ENCODE peak calls at places on chromosomes 3 and 15, in four cellular contexts. E, N, G and Z are unnamed samples.

GRCh38 chr15:90836296-90836871 is 32.0 kb upstream of the FURIN start:
- DNase-seq in G (no peak), N (peak), E (no peak), Z (peak)

GRCh38 chr15:99453646-99454045 is 112.1 kb upstream of the MEF2A start:
- DNase-seq in G (no peak), E (no peak), N (no peak), Z (no peak)

GRCh38 chr15:99504071-99504822 is 61.5 kb upstream of the MEF2A start:
- DNase-seq in G (no peak), E (no peak), N (no peak), Z (no peak)

GRCh38 chr15:93321881-93322282 is 232.9 kb upstream of the RGMA start:
- DNase-seq in E (no peak), N (no peak), G (no peak), Z (no peak)

GRCh38 chr3:156792945-156793344 is 33.2 kb upstream of the LEKR1 start:
- DNase-seq in E (no peak), N (no peak), G (no peak), Z (no peak)

GRCh38 chr3:135192929-135193328 is 397.9 kb downstream of the EPHB1 start:
- DNase-seq in E (no peak), G (no peak), N (peak), Z (no peak)

GRCh38 chr15:37783290-37783689 is 151.2 kb upstream of the TMCO5A start:
- DNase-seq in E (no peak), G (no peak), N (no peak), Z (no peak)

GRCh38 chr3:132164469-132165092 is 129.8 kb upstream of the CPNE4 start:
- DNase-seq in N (peak), G (no peak), E (no peak), Z (no peak)

GRCh38 chr15:32106401-32107381 is 76.4 kb downstream of the CHRNA7 start:
- DNase-seq in E (no peak), G (no peak), N (no peak), Z (no peak)

GRCh38 chr15:44726568-44727461 is 9.5 kb upstream of the TRIM69 start:
- DNase-seq in E (peak), G (peak), N (peak), Z (peak)

GRCh38 chr15:32652178-32652577 is 10.7 kb downstream of the SCG5 start:
- DNase-seq in G (no peak), N (no peak), E (no peak), Z (no peak)

GRCh38 chr3:42288385-42288784 is 22.4 kb upstream of the CCK start:
- DNase-seq in N (no peak), G (peak), E (no peak), Z (no peak)

GRCh38 chr3:9552252-9552999 is 1.2 kb downstream of the LHFPL4 start:
- DNase-seq in E (no peak), N (peak), G (peak), Z (peak)

GRCh38 chr15:79904256-79904655 is 7.4 kb upstream of the MTHFS start:
- DNase-seq in N (no peak), G (no peak), E (no peak), Z (no peak)

GRCh38 chr15:26806161-26806560 is 33.3 kb upstream of the GABRB3 start:
- DNase-seq in G (no peak), E (no peak), N (no peak), Z (no peak)

GRCh38 chr3:122880624-122881023 is 85.8 kb downstream of the SLC49A4 start:
- DNase-seq in E (no peak), G (peak), N (no peak), Z (no peak)

GRCh38 chr15:85689729-85690128 is 105.0 kb downstream of the KLHL25 start:
- DNase-seq in G (no peak), N (no peak), E (no peak), Z (peak)

GRCh38 chr3:185677146-185677829 is 91.2 kb downstream of the SENP2 start:
- DNase-seq in E (no peak), G (peak), N (peak), Z (peak)

GRCh38 chr3:101146946-101147345 is 153.7 kb upstream of the ABI3BP start:
- DNase-seq in E (no peak), G (no peak), N (no peak), Z (no peak)

GRCh38 chr15:94791008-94791407 is 559.6 kb downstream of the MCTP2 start:
- DNase-seq in E (no peak), G (no peak), N (no peak), Z (no peak)

GRCh38 chr3:37999836-38000235 is 9.2 kb downstream of the VILL start:
- DNase-seq in N (no peak), G (no peak), E (no peak), Z (no peak)

GRCh38 chr3:146326875-146327543 is 76.1 kb upstream of the PLSCR4 start:
- DNase-seq in G (peak), E (peak), N (no peak), Z (peak)

GRCh38 chr3:129595544-129596193 is 10.8 kb downstream of the PLXND1 start:
- DNase-seq in N (no peak), E (no peak), G (no peak), Z (no peak)

GRCh38 chr3:30473374-30474051 is 132.9 kb upstream of the TGFBR2 start:
- DNase-seq in G (no peak), N (no peak), E (no peak), Z (no peak)

GRCh38 chr15:60408438-60409105 is 10.8 kb upstream of the ANXA2 start:
- DNase-seq in E (no peak), N (no peak), G (no peak), Z (no peak)

GRCh38 chr3:131807822-131808221 is 227.0 kb downstream of the CPNE4 start:
- DNase-seq in E (no peak), G (no peak), N (no peak), Z (no peak)

GRCh38 chr3:78258798-78259197 is 1218.9 kb downstream of the ROBO2 start:
- DNase-seq in N (no peak), G (no peak), E (peak), Z (peak)

GRCh38 chr3:42057561-42058211 is 33.5 kb upstream of the TRAK1 start:
- DNase-seq in E (no peak), N (no peak), G (peak), Z (no peak)

GRCh38 chr3:52831500-52832301 is 1.2 kb upstream of the ITIH4 start:
- DNase-seq in G (peak), E (peak), N (peak), Z (peak)

GRCh38 chr3:14605070-14605469 is 46.5 kb upstream of the CCDC174 start:
- DNase-seq in N (no peak), E (no peak), G (no peak), Z (no peak)

GRCh38 chr15:88477126-88477525 is 9.6 kb downstream of the MRPS11 start:
- DNase-seq in G (no peak), N (no peak), E (no peak), Z (no peak)

DNA sequence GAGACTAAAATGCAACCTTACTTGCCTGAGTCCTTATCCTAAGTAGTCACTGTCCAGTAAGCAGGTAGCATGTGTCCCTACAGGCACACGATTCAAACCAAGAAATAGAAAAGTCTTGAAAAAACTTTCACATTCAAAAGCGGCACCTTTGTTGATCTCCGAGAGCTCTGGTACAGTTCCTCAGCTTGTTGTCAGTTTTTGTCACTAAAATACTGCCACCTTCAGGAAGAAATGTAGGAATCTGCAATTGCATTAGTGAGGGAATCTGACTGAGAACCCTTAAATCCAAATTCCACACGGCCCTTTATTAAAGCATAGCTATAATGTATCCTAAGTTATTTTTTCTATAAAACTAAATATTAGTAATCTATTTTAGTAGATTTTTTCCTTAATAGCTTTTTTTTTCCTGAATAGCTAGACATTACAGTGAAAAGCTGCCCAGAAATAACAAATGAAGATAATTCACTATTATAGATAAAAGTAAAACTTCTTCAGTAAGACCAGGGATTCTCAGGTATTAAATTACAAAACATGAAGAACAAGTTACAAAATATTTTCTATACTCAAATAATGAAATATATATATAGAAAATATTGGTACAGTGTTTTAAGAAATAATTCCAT is 44.0 kb downstream of the CCDC54 start:
- DNase-seq in G (no peak), E (no peak), N (no peak), Z (peak)
- H3K4me3 ChIP-seq in G (no peak), E (peak), N (no peak), Z (no peak)

GRCh38 chr15:70142322-70143191 is 44.8 kb upstream of the TLE3 start:
- DNase-seq in G (no peak), E (no peak), N (peak), Z (no peak)
- H3K4me3 ChIP-seq in G (no peak), E (no peak), N (peak), Z (no peak)

GRCh38 chr3:63976862-63977180 is 46.5 kb downstream of the PSMD6 start:
- DNase-seq in G (no peak), N (no peak), E (no peak), Z (no peak)

GRCh38 chr3:63980830-63981498 is 42.3 kb downstream of the PSMD6 start:
- DNase-seq in G (no peak), N (no peak), E (no peak), Z (no peak)

GRCh38 chr3:63977893-63978292 is 45.4 kb downstream of the PSMD6 start:
- DNase-seq in N (no peak), E (no peak), G (no peak), Z (no peak)

GRCh38 chr3:63980019-63980418 is 43.3 kb downstream of the PSMD6 start:
- DNase-seq in E (no peak), N (no peak), G (no peak), Z (no peak)

GRCh38 chr3:63979093-63979492 is 44.2 kb downstream of the PSMD6 start:
- DNase-seq in G (no peak), N (no peak), E (no peak), Z (no peak)
- H3K4me3 ChIP-seq in G (no peak), N (no peak), E (no peak), Z (no peak)

GRCh38 chr15:63191895-63192603 is 2.6 kb downstream of the RAB8B start:
- DNase-seq in N (no peak), G (no peak), E (no peak), Z (no peak)
- H3K4me3 ChIP-seq in N (no peak), G (no peak), E (no peak), Z (no peak)

DNA sequence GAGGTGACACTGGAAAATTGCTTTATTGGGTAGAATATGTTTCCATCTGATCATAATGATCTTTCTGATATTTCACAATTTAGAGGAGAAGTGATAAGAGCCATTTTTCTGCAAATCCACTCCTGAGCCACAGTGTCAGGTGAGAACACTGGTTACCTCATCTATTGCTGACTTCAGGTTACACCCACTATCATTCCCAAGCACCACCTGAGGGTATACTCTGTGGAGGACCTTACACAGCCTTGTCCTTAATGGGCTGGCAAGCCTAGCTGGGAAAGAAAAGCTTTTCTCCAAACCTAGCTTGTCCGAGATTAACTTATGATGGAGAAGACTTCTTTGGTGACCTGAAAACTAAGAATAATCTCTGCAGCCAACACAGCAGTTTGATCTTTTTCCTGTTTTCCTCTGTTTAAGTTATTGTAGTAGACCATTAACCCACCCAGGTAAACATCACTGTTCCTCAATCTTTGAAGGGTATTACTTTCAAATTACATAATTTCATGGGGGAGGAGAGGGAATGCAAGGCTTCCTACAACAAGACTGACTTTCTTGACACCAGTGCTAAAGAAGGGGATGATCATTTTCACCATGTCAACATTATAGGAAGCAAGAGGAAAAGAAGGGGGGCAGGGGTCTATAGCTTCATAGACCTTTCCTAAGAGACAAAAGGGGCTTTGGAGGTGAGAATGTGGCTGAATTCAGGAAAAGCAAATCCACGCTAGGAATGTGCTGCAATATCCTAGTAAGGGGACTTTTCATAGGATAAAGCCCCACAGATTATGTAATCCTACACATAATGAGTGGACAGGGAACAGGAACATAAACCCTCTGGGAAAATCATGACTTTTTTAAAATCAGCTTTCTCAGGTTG is 1.7 kb downstream of the NCEH1 start:
- DNase-seq in G (peak), E (no peak), N (no peak), Z (no peak)
- H3K4me3 ChIP-seq in G (peak), E (peak), N (no peak), Z (peak)